ENCODE peak calls at places on chromosomes 12 and 14, in nine cellular contexts. J is SW480; Y is astrocyte of the spinal cord; C is A172; A is effector CD4-positive, alpha-beta T cell; N is lower lobe of right lung; U is stimulated activated CD4-positive, alpha-beta T cell treated with anti-CD3 and anti-CD28 coated beads, Interleukin-4, amount 100 ng/mL, for 1 hour; L is neuronal stem cell; T is CD8-positive, alpha-beta memory T cell. B is an unnamed sample.

GRCh38 chr14:66993512-66993911 is 195.7 kb upstream of the GARIN2 start:
- DNase-seq in J (no peak), Y (no peak), C (no peak), A (no peak), N (no peak), U (no peak), L (no peak), T (no peak), B (no peak)

GRCh38 chr12:12718853-12719252 is 1.7 kb downstream of the CDKN1B start:
- DNase-seq in J (peak; percentile 50), Y (peak; percentile 33), C (no peak), A (no peak), N (no peak), U (no peak), L (no peak), T (no peak), B (no peak)

GRCh38 chr14:38079268-38079667 is 128.4 kb upstream of the SSTR1 start:
- DNase-seq in J (no peak), Y (no peak), C (no peak), A (no peak), N (no peak), U (no peak), L (no peak), T (no peak), B (no peak)

GRCh38 chr12:75765170-75766059 is 254.0 kb upstream of the KRR1 start:
- DNase-seq in J (no peak), Y (no peak), C (no peak), A (no peak), N (no peak), U (no peak), L (no peak), T (no peak), B (no peak)

GRCh38 chr12:86264451-86265328 is 8.5 kb upstream of the MGAT4C start:
- DNase-seq in J (no peak), Y (no peak), C (no peak), A (no peak), N (peak; percentile 77), U (no peak), L (no peak), T (no peak), B (peak; percentile 56)

GRCh38 chr12:127723236-127723635 is 543.7 kb upstream of the TMEM132C start:
- DNase-seq in J (no peak), Y (no peak), C (no peak), A (no peak), N (no peak), U (no peak), L (no peak), T (no peak), B (no peak)

GRCh38 chr14:49339130-49339529 is 247.1 kb downstream of the RPS29 start:
- DNase-seq in J (no peak), Y (no peak), C (no peak), A (no peak), N (no peak), U (no peak), L (no peak), T (no peak), B (no peak)

GRCh38 chr12:31594681-31595080 is 3.7 kb upstream of the DENND5B start:
- DNase-seq in J (no peak), Y (no peak), C (peak; percentile 63), A (no peak), N (no peak), U (no peak), L (no peak), T (no peak), B (no peak)

GRCh38 chr12:46354799-46355194 is 17.8 kb downstream of the SLC38A2 start:
- DNase-seq in J (no peak), Y (no peak), C (no peak), A (no peak), N (no peak), U (no peak), L (no peak), T (no peak), B (no peak)

GRCh38 chr12:69720748-69721147 is 17.9 kb upstream of the RAB3IP start:
- DNase-seq in J (no peak), Y (no peak), C (no peak), A (no peak), N (no peak), U (no peak), L (no peak), T (no peak), B (no peak)

GRCh38 chr12:11884661-11885060 is 186.1 kb upstream of the BCL2L14 start:
- DNase-seq in J (no peak), Y (no peak), C (peak; percentile 10), A (no peak), N (no peak), U (no peak), L (no peak), T (no peak), B (no peak)

GRCh38 chr12:56469007-56469930 is 891 bp downstream of the SPRYD4 start:
- DNase-seq in J (peak; percentile 57), Y (no peak), C (no peak), A (no peak), N (no peak), U (no peak), L (no peak), T (no peak), B (no peak)

GRCh38 chr12:131860472-131861260 is 32.5 kb downstream of the MMP17 start:
- DNase-seq in J (peak; percentile 97), Y (peak; percentile 59), C (peak; percentile 83), A (no peak), N (peak; percentile 82), U (no peak), L (peak; percentile 21), T (no peak), B (peak; percentile 46)

GRCh38 chr14:89303452-89304435 is 113.3 kb downstream of the FOXN3 start:
- DNase-seq in J (peak; percentile 67), Y (peak; percentile 90), C (peak; percentile 50), A (no peak), N (peak; percentile 65), U (no peak), L (no peak), T (no peak), B (no peak)

GRCh38 chr12:51819851-51820720 is 28.4 kb downstream of the FIGNL2 start:
- DNase-seq in J (peak; percentile 45), Y (peak; percentile 17), C (no peak), A (no peak), N (peak; percentile 36), U (no peak), L (no peak), T (no peak), B (no peak)

GRCh38 chr14:98494582-98494981 is 777.4 kb downstream of the BCL11B start:
- DNase-seq in J (peak; percentile 25), Y (peak; percentile 71), C (no peak), A (no peak), N (no peak), U (no peak), L (no peak), T (no peak), B (no peak)

GRCh38 chr12:50690923-50691322 is 73.0 kb upstream of the ATF1 start:
- DNase-seq in J (no peak), Y (peak; percentile 7), C (no peak), A (no peak), N (no peak), U (no peak), L (no peak), T (no peak), B (peak; percentile 80)

GRCh38 chr12:92493816-92494215 is 209.0 kb upstream of the PLEKHG7 start:
- DNase-seq in J (no peak), Y (peak; percentile 22), C (no peak), A (no peak), N (no peak), U (no peak), L (no peak), T (no peak), B (no peak)

GRCh38 chr12:89529738-89530137 is 3.9 kb upstream of the POC1B start:
- DNase-seq in J (peak; percentile 55), Y (peak; percentile 68), C (peak; percentile 46), A (no peak), N (no peak), U (no peak), L (peak; percentile 32), T (no peak), B (no peak)

GRCh38 chr14:95480109-95480886 is 36.2 kb downstream of the SYNE3 start:
- DNase-seq in J (no peak), Y (no peak), C (no peak), A (peak; percentile 42), N (no peak), U (peak; percentile 16), L (no peak), T (peak; percentile 51), B (peak; percentile 94)

GRCh38 chr14:103594265-103594664 is 31.5 kb downstream of the COA8 start:
- DNase-seq in J (no peak), Y (peak; percentile 83), C (peak; percentile 55), A (no peak), N (no peak), U (no peak), L (peak; percentile 71), T (no peak), B (no peak)

GRCh38 chr12:112347521-112347920 is 34.7 kb downstream of the HECTD4 start:
- DNase-seq in J (no peak), Y (peak; percentile 96), C (no peak), A (no peak), N (no peak), U (no peak), L (no peak), T (no peak), B (no peak)

GRCh38 chr12:53484686-53485567 is 14.3 kb downstream of the MAP3K12 start:
- DNase-seq in J (no peak), Y (no peak), C (no peak), A (no peak), N (no peak), U (no peak), L (no peak), T (no peak), B (no peak)

GRCh38 chr12:123150273-123150803 is 552 bp downstream of the PITPNM2 start:
- DNase-seq in J (peak; percentile 20), Y (no peak), C (no peak), A (no peak), N (peak; percentile 59), U (peak; percentile 28), L (no peak), T (no peak), B (no peak)

GRCh38 chr14:64713677-64714076 is 9.5 kb downstream of the PLEKHG3 start:
- DNase-seq in J (no peak), Y (no peak), C (no peak), A (no peak), N (no peak), U (no peak), L (no peak), T (no peak), B (no peak)

GRCh38 chr14:35822501-35822900 is 3.6 kb upstream of the BRMS1L start:
- DNase-seq in J (no peak), Y (no peak), C (no peak), A (no peak), N (no peak), U (no peak), L (no peak), T (no peak), B (no peak)

GRCh38 chr12:51752490-51752889 is 96.0 kb downstream of the FIGNL2 start:
- DNase-seq in J (peak; percentile 26), Y (peak; percentile 82), C (peak; percentile 40), A (no peak), N (peak; percentile 45), U (no peak), L (peak; percentile 20), T (no peak), B (no peak)

GRCh38 chr12:116148844-116149243 is 128.6 kb downstream of the MED13L start:
- DNase-seq in J (no peak), Y (no peak), C (no peak), A (no peak), N (no peak), U (no peak), L (no peak), T (no peak), B (no peak)

GRCh38 chr12:48767521-48767920 is 21.4 kb downstream of the ADCY6 start:
- DNase-seq in J (no peak), Y (no peak), C (no peak), A (no peak), N (no peak), U (no peak), L (no peak), T (no peak), B (no peak)

GRCh38 chr12:126874427-126875026 is 1392.4 kb upstream of the TMEM132C start:
- DNase-seq in J (peak; percentile 39), Y (peak; percentile 59), C (peak; percentile 27), A (peak; percentile 42), N (peak; percentile 57), U (peak; percentile 65), L (peak; percentile 73), T (peak; percentile 55), B (no peak)

GRCh38 chr14:100772607-100773165 is 46.0 kb downstream of the DLK1 start:
- DNase-seq in J (no peak), Y (no peak), C (no peak), A (no peak), N (no peak), U (no peak), L (no peak), T (no peak), B (peak; percentile 71)